ENCODE peak calls at places on chromosomes 5 and 9, in six cellular contexts. L is astrocyte, Z is stomach, G is GM23248, F is left ventricle myocardium inferior, U is pancreas. D is an unnamed sample.

GRCh38 chr5:127342364-127342763 is 51.8 kb downstream of the MEGF10 start:
- DNase-seq in L (no peak), Z (no peak), G (no peak), F (no peak), U (no peak), D (no peak)

GRCh38 chr5:162567644-162568043 is 500.1 kb downstream of the GABRG2 start:
- DNase-seq in L (no peak), Z (no peak), G (no peak), F (no peak), U (no peak), D (no peak)

GRCh38 chr9:111825468-111826145 is 30.9 kb upstream of the SHOC1 start:
- DNase-seq in L (no peak), Z (no peak), G (peak; percentile 63), F (no peak), U (no peak), D (peak; percentile 52)

GRCh38 chr9:95980262-95981125 is 105.0 kb downstream of the ERCC6L2 start:
- DNase-seq in L (no peak), Z (no peak), G (peak; percentile 62), F (no peak), U (no peak), D (no peak)

GRCh38 chr5:145791866-145792265 is 43.3 kb downstream of the PRELID2 start:
- DNase-seq in L (no peak), Z (no peak), G (no peak), F (no peak), U (no peak), D (no peak)

GRCh38 chr9:2215941-2216441 is 200.8 kb downstream of the SMARCA2 start:
- DNase-seq in L (no peak), Z (no peak), G (no peak), F (no peak), U (no peak), D (no peak)

GRCh38 chr5:150580917-150581316 is 59.5 kb upstream of the SYNPO start:
- DNase-seq in L (no peak), Z (no peak), G (no peak), F (no peak), U (no peak), D (no peak)

GRCh38 chr5:130189961-130190360 is 285.7 kb downstream of the CHSY3 start:
- DNase-seq in L (no peak), Z (no peak), G (no peak), F (no peak), U (no peak), D (no peak)

GRCh38 chr9:14011799-14012560 is 302.0 kb downstream of the NFIB start:
- DNase-seq in L (no peak), Z (no peak), G (no peak), F (no peak), U (no peak), D (no peak)

GRCh38 chr9:35350827-35351549 is 138.9 kb upstream of the RUSC2 start:
- DNase-seq in L (peak; percentile 75), Z (no peak), G (peak; percentile 70), F (no peak), U (no peak), D (peak; percentile 45)

GRCh38 chr9:127982912-127983311 is 2.1 kb upstream of the EEIG1 start:
- DNase-seq in L (no peak), Z (no peak), G (no peak), F (no peak), U (no peak), D (no peak)

GRCh38 chr9:25948182-25948581 is 269.9 kb upstream of the TUSC1 start:
- DNase-seq in L (no peak), Z (no peak), G (no peak), F (no peak), U (no peak), D (no peak)

GRCh38 chr9:129561594-129562281 is 59.2 kb downstream of the C9orf50 start:
- DNase-seq in L (no peak), Z (peak; percentile 55), G (no peak), F (no peak), U (no peak), D (no peak)

GRCh38 chr9:93129286-93129685 is 4.8 kb downstream of the NINJ1 start:
- DNase-seq in L (no peak), Z (no peak), G (no peak), F (peak; percentile 54), U (no peak), D (no peak)

GRCh38 chr5:139849501-139849900 is 53.9 kb downstream of the PSD2 start:
- DNase-seq in L (no peak), Z (no peak), G (no peak), F (no peak), U (no peak), D (no peak)

GRCh38 chr5:163612358-163613149 is 107.1 kb downstream of the MAT2B start:
- DNase-seq in L (no peak), Z (no peak), G (no peak), F (no peak), U (no peak), D (no peak)

GRCh38 chr9:77981332-77981731 is 50.3 kb downstream of the GNAQ start:
- DNase-seq in L (peak; percentile 53), Z (peak; percentile 63), G (peak; percentile 73), F (no peak), U (peak; percentile 46), D (peak; percentile 59)

GRCh38 chr5:20649966-20650365 is 662.0 kb upstream of the CDH18 start:
- DNase-seq in L (no peak), Z (no peak), G (no peak), F (no peak), U (no peak), D (no peak)

GRCh38 chr5:153222956-153223355 is 267.5 kb upstream of the GRIA1 start:
- DNase-seq in L (peak; percentile 57), Z (no peak), G (peak; percentile 47), F (no peak), U (no peak), D (peak; percentile 25)

GRCh38 chr5:141392429-141393198 is at the start of gene PCDHGA8:
- DNase-seq in L (no peak), Z (no peak), G (peak; percentile 48), F (no peak), U (no peak), D (no peak)

GRCh38 chr5:139385061-139385889 is 2.2 kb upstream of the SLC23A1 start:
- DNase-seq in L (no peak), Z (peak; percentile 52), G (peak; percentile 57), F (no peak), U (no peak), D (no peak)

GRCh38 chr5:135046661-135047346 is 12.8 kb upstream of the PITX1 start:
- DNase-seq in L (no peak), Z (no peak), G (no peak), F (no peak), U (no peak), D (no peak)

GRCh38 chr5:91217859-91218258 is 165.3 kb downstream of the ARRDC3 start:
- DNase-seq in L (no peak), Z (no peak), G (no peak), F (no peak), U (no peak), D (no peak)

GRCh38 chr5:178757410-178757809 is 27.0 kb upstream of the ZNF354A start:
- DNase-seq in L (no peak), Z (no peak), G (no peak), F (no peak), U (no peak), D (no peak)

GRCh38 chr5:84327591-84327990 is 57.1 kb downstream of the EDIL3 start:
- DNase-seq in L (peak; percentile 10), Z (no peak), G (peak; percentile 2), F (no peak), U (no peak), D (no peak)

GRCh38 chr5:167081561-167081960 is 1209.9 kb upstream of the WWC1 start:
- DNase-seq in L (no peak), Z (no peak), G (no peak), F (no peak), U (no peak), D (no peak)

GRCh38 chr5:91225848-91226686 is 157.1 kb downstream of the ARRDC3 start:
- DNase-seq in L (no peak), Z (peak; percentile 64), G (no peak), F (no peak), U (peak; percentile 63), D (no peak)

GRCh38 chr5:81315336-81315735 is 13.9 kb downstream of the ZCCHC9 start:
- DNase-seq in L (peak; percentile 76), Z (no peak), G (peak; percentile 73), F (no peak), U (no peak), D (peak; percentile 11)

GRCh38 chr5:51378778-51379652 is 4.2 kb upstream of the ISL1 start:
- DNase-seq in L (peak; percentile 4), Z (no peak), G (peak; percentile 18), F (no peak), U (no peak), D (no peak)
- H3K27me3 ChIP-seq in L (peaks cover 74% of the 10 kb centered on the region), Z (peaks cover 52% of the 10 kb centered on the region), G (peaks cover 71% of the 10 kb centered on the region), F (peaks cover 100% of the 10 kb centered on the region), U (peaks cover 4% of the 10 kb centered on the region), D (peaks cover 51% of the 10 kb centered on the region)

DNA sequence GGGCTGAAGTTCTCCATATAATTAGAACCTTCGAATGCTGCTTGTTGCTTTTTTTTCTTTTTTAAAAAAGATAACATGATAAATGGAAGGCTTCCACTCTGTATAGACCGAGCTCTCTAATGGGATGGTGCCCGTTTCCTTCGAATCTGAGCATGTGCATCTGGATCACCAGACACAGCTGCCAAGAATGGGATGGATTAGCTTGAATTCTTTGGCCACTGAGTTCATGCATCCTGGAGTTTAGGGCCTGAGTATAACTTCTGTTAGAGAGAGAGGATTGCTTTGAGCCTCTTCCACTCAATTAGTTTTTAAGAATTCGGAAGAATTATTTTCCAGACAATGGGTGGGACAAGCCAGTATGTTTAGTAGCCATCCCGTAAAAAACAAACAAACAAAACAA is 93.7 kb upstream of the GDNF start:
- DNase-seq in L (no peak), Z (no peak), G (no peak), F (no peak), U (no peak), D (no peak)
- H3K27me3 ChIP-seq in L (peaks cover 7% of the 10 kb centered on the region), Z (no peaks in the 10 kb centered on the region), G (peaks cover 35% of the 10 kb centered on the region), F (no peaks in the 10 kb centered on the region), U (no peaks in the 10 kb centered on the region), D (no peaks in the 10 kb centered on the region)

DNA sequence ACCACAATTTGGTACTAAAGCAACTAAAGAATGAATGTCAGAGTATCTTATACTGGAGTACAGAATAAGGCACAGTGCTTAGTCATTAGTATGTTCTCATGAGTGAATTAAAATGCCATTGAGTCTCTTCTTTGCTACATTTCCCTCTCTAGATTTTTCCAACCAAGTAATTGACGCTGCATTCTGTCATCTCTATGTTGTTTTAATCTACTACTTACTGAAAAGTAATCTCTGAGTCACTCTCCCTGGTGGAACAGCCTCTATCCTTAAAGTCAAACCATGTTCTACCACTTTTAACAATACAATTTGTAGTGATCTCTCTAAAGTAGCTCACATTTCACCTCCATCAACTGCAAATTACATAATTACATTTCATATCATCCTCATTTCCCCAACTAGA is 495.1 kb downstream of the CDH18 start:
- DNase-seq in L (peak; percentile 9), Z (no peak), G (no peak), F (no peak), U (no peak), D (no peak)
- H3K27me3 ChIP-seq in L (no peaks in the 10 kb centered on the region), Z (no peaks in the 10 kb centered on the region), G (no peaks in the 10 kb centered on the region), F (no peaks in the 10 kb centered on the region), U (no peaks in the 10 kb centered on the region), D (no peaks in the 10 kb centered on the region)

DNA sequence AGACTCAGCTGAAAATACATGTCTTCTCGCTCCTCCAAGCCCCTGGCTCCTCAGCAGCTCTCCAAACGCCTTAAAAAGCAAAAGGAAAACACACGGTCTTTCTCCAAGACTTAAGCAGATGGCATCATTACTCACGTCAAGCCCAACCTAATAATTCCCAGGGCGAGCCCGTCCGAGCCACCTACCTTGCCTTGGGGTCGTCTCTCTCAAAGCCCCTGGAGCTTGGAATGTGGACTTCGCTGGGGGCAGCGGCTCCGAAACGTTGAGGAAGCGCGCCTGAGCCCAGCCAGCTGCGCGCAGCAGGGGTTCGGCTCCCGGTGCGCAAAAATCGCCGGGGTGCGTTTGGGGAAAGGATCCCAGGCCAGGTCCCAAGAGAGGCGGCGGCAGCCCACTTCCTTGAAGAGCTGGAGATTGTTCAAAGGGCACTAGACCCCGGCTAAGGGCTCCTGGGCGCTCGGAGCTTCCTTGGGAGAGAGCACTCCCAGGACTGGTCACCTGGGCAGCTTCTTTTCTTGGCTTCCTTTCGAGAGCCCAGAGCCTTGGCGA is 395 bp downstream of the DRD1 start:
- DNase-seq in L (no peak), Z (no peak), G (peak; percentile 6), F (no peak), U (no peak), D (no peak)
- H3K27me3 ChIP-seq in L (peaks cover 38% of the 10 kb centered on the region), Z (peaks cover 73% of the 10 kb centered on the region), G (peaks cover 37% of the 10 kb centered on the region), F (peaks cover 100% of the 10 kb centered on the region), U (no peaks in the 10 kb centered on the region), D (peaks cover 32% of the 10 kb centered on the region)